ENCODE peak calls at places on chromosomes 13 and 19, in eight cellular contexts. E, J, A, W, N, I, O and K are unnamed samples.

GRCh38 chr13:20703785-20704458 is 423 bp downstream of the IL17D start:
- DNase-seq in W (peak), J (peak), I (peak), N (peak), O (peak), E (peak), A (peak), K (peak)

GRCh38 chr13:63901630-63902029 is 2486.0 kb upstream of the PCDH20 start:
- DNase-seq in I (no peak), N (no peak), W (no peak), A (peak), O (no peak), E (peak), J (no peak), K (no peak)

GRCh38 chr19:48645652-48646191 is at the start of gene CA11:
- DNase-seq in N (no peak), J (peak), I (peak), W (no peak), O (no peak), E (peak), A (peak), K (no peak)

GRCh38 chr19:58572818-58573657 is at the start of gene MZF1:
- DNase-seq in O (peak), N (peak), A (peak), E (peak), J (peak), W (peak), I (peak), K (peak)

GRCh38 chr13:30431269-30431950 is 9.1 kb downstream of the UBE2L5 start:
- DNase-seq in J (peak), W (peak), A (no peak), I (peak), E (no peak), O (no peak), N (peak), K (no peak)

GRCh38 chr19:6519289-6519688 is 11.5 kb upstream of the TNFSF9 start:
- DNase-seq in E (no peak), A (no peak), O (no peak), N (no peak), I (peak), J (no peak), W (no peak), K (no peak)

GRCh38 chr19:32246032-32246431 is 99.4 kb upstream of the ZNF507 start:
- DNase-seq in N (no peak), W (no peak), I (no peak), E (no peak), A (no peak), J (no peak), O (no peak), K (no peak)

GRCh38 chr13:29573190-29573589 is 22.3 kb downstream of the SLC7A1 start:
- DNase-seq in N (no peak), W (no peak), O (no peak), I (no peak), A (no peak), E (no peak), J (no peak), K (peak)

GRCh38 chr19:54921082-54921481 is 15.1 kb downstream of the NCR1 start:
- DNase-seq in O (no peak), A (no peak), J (no peak), I (no peak), W (no peak), E (no peak), N (peak), K (no peak)

GRCh38 chr19:14363203-14364097 is 17.8 kb upstream of the ADGRE5 start:
- DNase-seq in A (peak), I (peak), W (peak), O (peak), E (peak), J (peak), N (no peak), K (no peak)

GRCh38 chr19:19276386-19276785 is 3.3 kb upstream of the TM6SF2 start:
- DNase-seq in E (no peak), O (peak), W (no peak), J (peak), I (no peak), N (no peak), A (no peak), K (no peak)

GRCh38 chr13:113637262-113638160 is 20.5 kb downstream of the ATP4B start:
- DNase-seq in O (no peak), W (no peak), J (no peak), E (no peak), I (no peak), A (no peak), N (no peak), K (no peak)

GRCh38 chr13:113595131-113595530 is 10.6 kb downstream of the TFDP1 start:
- DNase-seq in E (no peak), A (no peak), J (no peak), N (no peak), I (no peak), O (no peak), W (no peak), K (no peak)

GRCh38 chr19:50065938-50066337 is 40.1 kb downstream of the ZNF473 start:
- DNase-seq in A (no peak), I (no peak), E (no peak), J (no peak), W (no peak), N (no peak), O (no peak), K (no peak)

GRCh38 chr19:8340341-8341096 is 2.5 kb downstream of the KANK3 start:
- DNase-seq in A (peak), O (peak), I (no peak), E (peak), N (no peak), W (no peak), J (no peak), K (no peak)

GRCh38 chr19:54312436-54313362 is at the start of gene LILRA5:
- DNase-seq in E (no peak), N (no peak), A (no peak), J (no peak), W (no peak), I (no peak), O (no peak), K (no peak)

GRCh38 chr19:3504723-3505122 is 1.4 kb upstream of the FZR1 start:
- DNase-seq in J (no peak), I (no peak), N (no peak), W (no peak), E (no peak), A (no peak), O (no peak), K (peak)

GRCh38 chr13:34863360-34864135 is 78.5 kb upstream of the NBEA start:
- DNase-seq in O (no peak), I (peak), E (no peak), N (no peak), A (no peak), J (peak), W (peak), K (no peak)

GRCh38 chr19:13329766-13330165 is 176.5 kb downstream of the CACNA1A start:
- DNase-seq in J (no peak), I (peak), E (no peak), W (no peak), O (no peak), N (no peak), A (no peak), K (no peak)

GRCh38 chr13:97879646-97880297 is 73.7 kb upstream of the IPO5 start:
- DNase-seq in I (peak), N (no peak), J (no peak), W (peak), O (no peak), A (no peak), E (peak), K (no peak)

GRCh38 chr13:23667750-23668149 is 97.5 kb downstream of the TNFRSF19 start:
- DNase-seq in J (no peak), A (peak), W (no peak), N (no peak), O (no peak), I (no peak), E (peak), K (peak)

GRCh38 chr19:45767881-45768643 is 990 bp downstream of the SIX5 start:
- DNase-seq in N (peak), O (peak), I (peak), J (peak), A (peak), W (no peak), E (peak), K (peak)
- H2AFZ ChIP-seq in N (peak), O (no peak), I (peak), J (peak), A (no peak), W (no peak), E (no peak), K (peak)

GRCh38 chr13:43132911-43133310 is 109.5 kb downstream of the DNAJC15 start:
- DNase-seq in W (no peak), A (peak), N (no peak), E (no peak), I (no peak), J (no peak), O (no peak), K (peak)

GRCh38 chr13:43129511-43130130 is 106.2 kb downstream of the DNAJC15 start:
- DNase-seq in W (no peak), O (peak), E (no peak), I (no peak), A (no peak), J (no peak), N (no peak), K (no peak)

GRCh38 chr13:43133792-43134191 is 110.4 kb downstream of the DNAJC15 start:
- DNase-seq in I (no peak), O (no peak), W (no peak), N (no peak), A (no peak), E (peak), J (no peak), K (no peak)

GRCh38 chr13:43134896-43135295 is 111.5 kb downstream of the DNAJC15 start:
- DNase-seq in A (no peak), O (no peak), I (no peak), J (no peak), N (no peak), W (no peak), E (no peak), K (no peak)

DNA sequence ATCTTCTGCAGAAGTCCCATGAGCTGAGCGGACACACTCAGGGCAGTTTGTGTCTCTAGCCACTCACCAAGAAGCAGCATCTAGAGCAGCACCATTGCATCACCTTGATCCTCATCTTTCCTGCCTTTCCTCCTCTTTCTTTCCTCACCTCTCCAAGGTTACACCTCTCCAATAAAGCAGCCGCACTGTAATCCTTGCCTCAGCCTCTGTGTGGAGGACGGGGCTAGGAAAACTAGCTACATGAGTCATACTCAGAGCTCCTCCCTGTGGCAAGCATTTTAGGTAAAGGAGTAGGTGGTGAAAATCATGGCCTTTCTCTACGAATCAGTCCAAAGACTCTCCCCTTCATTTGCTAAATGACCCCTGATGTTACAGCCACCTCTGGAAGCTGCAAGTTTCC is 108.8 kb downstream of the DNAJC15 start:
- DNase-seq in N (no peak), A (peak), O (no peak), I (peak), E (peak), J (peak), W (peak), K (peak)
- TF ChIP-seq CTCF in N (no peak), A (peak), O (peak), I (peak), E (peak), J (peak), W (peak), K (peak)

GRCh38 chr13:39378293-39378692 is 224.7 kb downstream of the LHFPL6 start:
- DNase-seq in I (no peak), A (no peak), W (no peak), J (no peak), N (no peak), O (no peak), E (no peak), K (no peak)
- TF ChIP-seq EZH2phosphoT487 in I (no peak), A (no peak), W (no peak), J (no peak), N (no peak), O (no peak), E (no peak), K (no peak)

GRCh38 chr13:43953370-43953769 is 73.7 kb downstream of the LACC1 start:
- DNase-seq in J (no peak), A (no peak), I (peak), O (no peak), E (no peak), W (no peak), N (no peak), K (no peak)
- H2AFZ ChIP-seq in J (no peak), A (peak), I (peak), O (no peak), E (peak), W (peak), N (no peak), K (no peak)